ENCODE peak calls at places on chromosomes 7 and 10, in six cellular contexts. A, V, E, H, Y and R are unnamed samples.

GRCh38 chr10:89357096-89357495 is 20.8 kb upstream of the IFIT1B start:
- DNase-seq in A (no peak), V (no peak), E (no peak), H (no peak), Y (no peak), R (no peak)

GRCh38 chr10:110456523-110457091 is 41.1 kb upstream of the DUSP5 start:
- DNase-seq in A (no peak), V (no peak), E (no peak), H (no peak), Y (no peak), R (peak; percentile 68)

GRCh38 chr10:133259603-133259992 is 17.1 kb downstream of the ADAM8 start:
- DNase-seq in A (no peak), V (no peak), E (no peak), H (no peak), Y (no peak), R (peak; percentile 4)

GRCh38 chr10:84358743-84359142 is 30.4 kb downstream of the CCSER2 start:
- DNase-seq in A (no peak), V (no peak), E (no peak), H (no peak), Y (no peak), R (no peak)

GRCh38 chr7:116231543-116232401 is 21.4 kb downstream of the TES start:
- DNase-seq in A (no peak), V (no peak), E (no peak), H (no peak), Y (no peak), R (peak; percentile 78)

GRCh38 chr10:19848226-19848950 is 32.2 kb downstream of the PLXDC2 start:
- DNase-seq in A (no peak), V (no peak), E (no peak), H (no peak), Y (no peak), R (no peak)

GRCh38 chr7:131555565-131556054 is 818 bp downstream of the PODXL start:
- DNase-seq in A (no peak), V (no peak), E (no peak), H (no peak), Y (no peak), R (no peak)

GRCh38 chr10:38740102-38740501 is 646.0 kb downstream of the ZNF37A start:
- DNase-seq in A (no peak), V (no peak), E (no peak), H (no peak), Y (no peak), R (no peak)

GRCh38 chr7:5773661-5774086 is 7.8 kb downstream of the RNF216 start:
- DNase-seq in A (peak; percentile 21), V (no peak), E (no peak), H (no peak), Y (no peak), R (peak; percentile 83)

GRCh38 chr7:132249591-132249971 is 326.7 kb downstream of the PLXNA4 start:
- DNase-seq in A (no peak), V (no peak), E (no peak), H (no peak), Y (no peak), R (peak; percentile 38)

GRCh38 chr7:117192108-117192507 is 130.8 kb downstream of the WNT2 start:
- DNase-seq in A (no peak), V (no peak), E (no peak), H (no peak), Y (no peak), R (no peak)

GRCh38 chr10:118210276-118210675 is 131.8 kb downstream of the FAM204A start:
- DNase-seq in A (no peak), V (no peak), E (no peak), H (no peak), Y (no peak), R (no peak)

GRCh38 chr10:104323085-104323484 is 15.2 kb downstream of the ITPRIP start:
- DNase-seq in A (no peak), V (no peak), E (no peak), H (no peak), Y (no peak), R (no peak)

GRCh38 chr7:68688416-68689086 is 909.7 kb upstream of the AUTS2 start:
- DNase-seq in A (no peak), V (no peak), E (no peak), H (no peak), Y (no peak), R (no peak)

GRCh38 chr7:87316097-87316700 is 29.3 kb upstream of the CROT start:
- DNase-seq in A (no peak), V (no peak), E (no peak), H (no peak), Y (no peak), R (no peak)

GRCh38 chr10:68756766-68757165 is 35.7 kb downstream of the CCAR1 start:
- DNase-seq in A (no peak), V (no peak), E (no peak), H (no peak), Y (no peak), R (no peak)

GRCh38 chr10:68759967-68760366 is 38.9 kb downstream of the CCAR1 start:
- DNase-seq in A (no peak), V (no peak), E (no peak), H (no peak), Y (no peak), R (no peak)

GRCh38 chr10:68756246-68756645 is 35.2 kb downstream of the CCAR1 start:
- DNase-seq in A (no peak), V (no peak), E (no peak), H (no peak), Y (no peak), R (no peak)

DNA sequence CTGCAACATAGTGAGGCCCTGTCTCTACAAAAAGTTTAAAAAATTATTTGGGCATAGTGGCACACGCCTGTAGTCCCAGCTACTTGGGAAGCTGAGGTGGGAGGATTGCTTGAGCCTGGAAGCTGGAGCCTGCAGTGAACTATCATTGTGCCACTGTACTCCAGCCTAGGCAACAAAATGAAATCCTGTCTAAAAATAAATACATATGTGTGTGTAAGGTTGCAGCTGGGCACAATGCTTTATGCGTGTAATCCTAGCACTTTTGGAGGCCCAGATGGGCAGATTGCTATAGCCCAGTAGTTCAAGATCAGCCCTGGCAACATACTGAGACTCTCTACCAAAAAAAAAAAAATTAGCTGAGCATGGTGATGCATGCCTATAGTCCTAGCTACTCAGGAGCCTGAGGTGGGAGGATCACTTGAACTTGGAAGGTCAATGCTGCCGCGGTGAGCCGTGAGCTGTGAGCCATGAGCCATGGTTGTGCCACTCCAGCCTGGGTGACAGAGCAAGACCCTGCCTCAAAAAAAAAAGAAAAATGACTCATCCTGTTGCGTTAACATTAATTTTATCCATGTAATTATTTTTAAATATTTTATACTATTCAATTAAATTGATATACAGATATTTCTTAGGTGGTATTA is 38.3 kb downstream of the CCAR1 start:
- DNase-seq in A (no peak), V (no peak), E (no peak), H (no peak), Y (no peak), R (no peak)
- H3K27ac ChIP-seq in A (no peak overlapping the region), V (no peak overlapping the region), E (no peak overlapping the region), H (no peak overlapping the region), Y (no peak overlapping the region), R (no peak overlapping the region)

GRCh38 chr10:132055616-132056015 is 10.1 kb upstream of the JAKMIP3 start:
- DNase-seq in A (no peak), V (no peak), E (no peak), H (no peak), Y (no peak), R (no peak)

GRCh38 chr10:132058111-132058745 is 7.5 kb upstream of the JAKMIP3 start:
- DNase-seq in A (no peak), V (no peak), E (no peak), H (no peak), Y (no peak), R (peak; percentile 4)

GRCh38 chr10:132058793-132059759 is 6.7 kb upstream of the JAKMIP3 start:
- DNase-seq in A (no peak), V (no peak), E (no peak), H (no peak), Y (no peak), R (no peak)

GRCh38 chr10:132056663-132057062 is 9.1 kb upstream of the JAKMIP3 start:
- DNase-seq in A (no peak), V (no peak), E (no peak), H (no peak), Y (no peak), R (no peak)

GRCh38 chr10:132057191-132057681 is 8.5 kb upstream of the JAKMIP3 start:
- DNase-seq in A (no peak), V (no peak), E (no peak), H (no peak), Y (no peak), R (no peak)
- H3K27ac ChIP-seq in A (no peak overlapping the region), V (no peak overlapping the region), E (no peak overlapping the region), H (no peak overlapping the region), Y (no peak overlapping the region), R (no peak overlapping the region)

DNA sequence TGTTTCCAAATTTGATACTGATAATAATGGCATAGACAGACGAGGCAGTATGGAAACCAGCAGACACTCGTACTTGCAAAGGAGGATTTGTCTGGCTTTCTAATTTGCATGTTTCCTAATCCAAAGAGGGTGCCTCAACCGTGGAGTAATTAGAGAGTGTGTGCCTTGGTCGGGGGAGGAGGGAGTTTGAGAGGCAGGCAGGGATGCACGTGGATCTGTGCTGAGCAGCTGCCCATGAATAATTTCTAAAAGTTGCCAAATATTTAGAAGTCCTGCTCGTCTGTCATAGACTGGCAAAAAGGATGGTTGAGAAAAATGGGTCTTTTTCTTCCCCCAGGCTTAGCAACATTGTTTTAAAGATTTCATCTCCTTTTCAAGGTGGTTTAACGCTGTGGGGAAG is 69.4 kb downstream of the PTPRE start:
- DNase-seq in A (no peak), V (no peak), E (no peak), H (no peak), Y (no peak), R (no peak)
- H3K27ac ChIP-seq in A (no peak overlapping the region), V (no peak overlapping the region), E (peak overlapping the region; percentile 37), H (no peak overlapping the region), Y (peak overlapping the region; percentile 86), R (no peak overlapping the region)

GRCh38 chr10:119657725-119658124 is 6.5 kb downstream of the BAG3 start:
- DNase-seq in A (no peak), V (no peak), E (no peak), H (no peak), Y (no peak), R (peak; percentile 50)
- H3K27ac ChIP-seq in A (peak overlapping the region; percentile 99), V (no peak overlapping the region), E (peak overlapping the region; percentile 28), H (peak overlapping the region; percentile 51), Y (peak overlapping the region; percentile 99), R (peak overlapping the region; percentile 68)

GRCh38 chr10:3981300-3981699 is 196.3 kb upstream of the KLF6 start:
- DNase-seq in A (no peak), V (no peak), E (no peak), H (no peak), Y (no peak), R (no peak)

GRCh38 chr10:3980660-3981059 is 195.7 kb upstream of the KLF6 start:
- DNase-seq in A (no peak), V (no peak), E (no peak), H (no peak), Y (no peak), R (no peak)

GRCh38 chr10:3978762-3979161 is 193.8 kb upstream of the KLF6 start:
- DNase-seq in A (no peak), V (no peak), E (no peak), H (no peak), Y (no peak), R (no peak)

GRCh38 chr10:3978174-3978573 is 193.2 kb upstream of the KLF6 start:
- DNase-seq in A (no peak), V (no peak), E (no peak), H (no peak), Y (no peak), R (peak; percentile 57)

GRCh38 chr10:3980139-3980538 is 195.1 kb upstream of the KLF6 start:
- DNase-seq in A (no peak), V (no peak), E (no peak), H (no peak), Y (no peak), R (no peak)
- H3K27ac ChIP-seq in A (no peak overlapping the region), V (no peak overlapping the region), E (no peak overlapping the region), H (no peak overlapping the region), Y (no peak overlapping the region), R (no peak overlapping the region)